ENCODE peak calls at places on chromosomes 1 and 21, in ten cellular contexts. W is posterior vena cava; L is bronchial epithelial cell; C is lower lobe of right lung; U is RWPE2; E is stimulated activated CD8-positive, alpha-beta memory T cell treated with anti-CD3 and anti-CD28 coated beads, Interleukin-12 subunit alpha, Interleukin-12 subunit beta, amount 100 ng/mL, for 4 hours; R is AG10803; I is cardiac septum; S is left lung; J is HS-27A. D is an unnamed sample.
A peak's percentile ranks its signal among the peaks of the same experiment; 100 is the strongest.

GRCh38 chr1:203129501-203130231 is 2.1 kb downstream of the ADORA1 start:
- DNase-seq in I (peak; percentile 89), S (peak; percentile 64), J (no peak), W (peak; percentile 37), E (no peak), R (no peak), C (no peak), U (no peak), L (no peak), D (no peak)

GRCh38 chr1:82225407-82226197 is 424.9 kb downstream of the ADGRL2 start:
- DNase-seq in I (no peak), J (no peak), C (no peak), W (no peak), S (no peak), L (peak; percentile 83), E (no peak), R (peak; percentile 5), U (no peak), D (no peak)

GRCh38 chr1:46001087-46001785 is 131.2 kb downstream of the PIK3R3 start:
- DNase-seq in R (no peak), L (peak; percentile 61), I (no peak), U (no peak), W (no peak), J (no peak), E (no peak), C (no peak), S (no peak), D (no peak)

GRCh38 chr1:75233302-75233929 is 99.2 kb downstream of the LHX8 start:
- DNase-seq in U (no peak), C (no peak), R (peak; percentile 15), L (peak; percentile 54), I (no peak), J (peak; percentile 2), W (no peak), S (no peak), E (no peak), D (peak; percentile 41)

GRCh38 chr1:237562247-237562823 is 328.4 kb downstream of the ZP4 start:
- DNase-seq in S (no peak), I (no peak), L (peak; percentile 85), W (no peak), E (no peak), U (no peak), R (peak; percentile 55), J (peak; percentile 12), C (no peak), D (peak; percentile 50)

GRCh38 chr1:210342986-210343780 is 14.5 kb downstream of the HHAT start:
- DNase-seq in L (no peak), R (no peak), S (no peak), C (no peak), W (no peak), U (no peak), I (no peak), E (no peak), J (no peak), D (no peak)

GRCh38 chr1:5423109-5423508 is 569.1 kb downstream of the NPHP4 start:
- DNase-seq in R (no peak), W (peak; percentile 66), U (no peak), J (no peak), L (peak; percentile 8), E (no peak), C (no peak), S (no peak), I (no peak), D (no peak)

GRCh38 chr1:175179837-175180590 is 12.6 kb downstream of the KIAA0040 start:
- DNase-seq in W (no peak), L (peak; percentile 25), U (no peak), C (no peak), J (no peak), I (no peak), R (no peak), S (no peak), E (no peak), D (no peak)

GRCh38 chr1:112335351-112335750 is 60.7 kb upstream of the CTTNBP2NL start:
- DNase-seq in S (no peak), W (no peak), J (no peak), C (no peak), U (no peak), L (peak; percentile 89), I (no peak), E (no peak), R (no peak), D (no peak)

GRCh38 chr1:151197863-151198253 is 494 bp upstream of the PIP5K1A start:
- DNase-seq in I (no peak), S (no peak), C (no peak), W (no peak), L (peak; percentile 62), R (no peak), U (no peak), E (no peak), J (no peak), D (peak; percentile 59)

GRCh38 chr21:46455575-46456385 is 2.9 kb upstream of the DIP2A start:
- DNase-seq in C (no peak), I (no peak), U (no peak), J (no peak), L (peak; percentile 82), W (peak; percentile 65), E (no peak), R (peak; percentile 37), S (no peak), D (no peak)

GRCh38 chr1:83114136-83114834 is 884.6 kb downstream of the TTLL7 start:
- DNase-seq in U (no peak), W (no peak), I (no peak), R (no peak), J (no peak), L (no peak), C (no peak), S (no peak), E (no peak), D (no peak)

GRCh38 chr1:87318806-87319205 is 9.9 kb upstream of the LMO4 start:
- DNase-seq in E (no peak), U (no peak), I (no peak), W (no peak), R (no peak), C (no peak), S (no peak), L (no peak), J (no peak), D (no peak)

GRCh38 chr1:35451125-35451528 is 106.1 kb downstream of the KIAA0319L start:
- DNase-seq in E (peak; percentile 44), I (peak; percentile 92), C (peak; percentile 86), S (peak; percentile 79), J (peak; percentile 24), L (peak; percentile 63), U (no peak), R (peak; percentile 77), W (peak; percentile 94), D (peak; percentile 37)

GRCh38 chr1:53931523-53931922 is 14.0 kb downstream of the IFT25 start:
- DNase-seq in U (no peak), I (no peak), C (no peak), W (no peak), E (no peak), J (no peak), S (no peak), L (no peak), R (no peak), D (no peak)

GRCh38 chr1:88098881-88099280 is 585.2 kb upstream of the PKN2 start:
- DNase-seq in L (no peak), I (no peak), E (no peak), C (no peak), S (no peak), J (no peak), R (no peak), W (no peak), U (no peak), D (no peak)